ENCODE peak calls at places on chromosomes 16 and 17, in eight cellular contexts. One of them, this sample, is unnamed.

GRCh38 chr17:81517339-81518112 is 4.9 kb upstream of the ACTG1 start:
- DNase-seq in upper lobe of right lung: peak; percentile 62
- DNase-seq in AG09309: no peak
- DNase-seq in fibroblast of lung: peak; percentile 39
- DNase-seq in choroid plexus epithelial cell: no peak
- DNase-seq in left ventricle myocardium inferior: no peak
- DNase-seq in ascending aorta: no peak
- DNase-seq in A549: no peak
- DNase-seq in this sample: no peak

GRCh38 chr16:29198231-29198630 is 208.3 kb downstream of the NPIPB11 start:
- DNase-seq in fibroblast of lung: no peak
- DNase-seq in left ventricle myocardium inferior: no peak
- DNase-seq in A549: no peak
- DNase-seq in upper lobe of right lung: peak; percentile 6
- DNase-seq in ascending aorta: no peak
- DNase-seq in choroid plexus epithelial cell: no peak
- DNase-seq in AG09309: no peak
- DNase-seq in this sample: no peak

GRCh38 chr16:89860747-89861304 is 12.6 kb upstream of the TCF25 start:
- DNase-seq in ascending aorta: no peak
- DNase-seq in choroid plexus epithelial cell: peak; percentile 54
- DNase-seq in upper lobe of right lung: peak; percentile 84
- DNase-seq in left ventricle myocardium inferior: peak; percentile 50
- DNase-seq in fibroblast of lung: peak; percentile 10
- DNase-seq in A549: peak; percentile 91
- DNase-seq in AG09309: no peak
- DNase-seq in this sample: peak; percentile 32

GRCh38 chr17:37259030-37259735 is 116.6 kb upstream of the C17orf78 start:
- DNase-seq in left ventricle myocardium inferior: no peak
- DNase-seq in A549: no peak
- DNase-seq in fibroblast of lung: peak; percentile 86
- DNase-seq in upper lobe of right lung: no peak
- DNase-seq in ascending aorta: no peak
- DNase-seq in AG09309: no peak
- DNase-seq in choroid plexus epithelial cell: peak; percentile 67
- DNase-seq in this sample: no peak

GRCh38 chr16:56505174-56505573 is 14.7 kb downstream of the BBS2 start:
- DNase-seq in fibroblast of lung: peak; percentile 62
- DNase-seq in upper lobe of right lung: no peak
- DNase-seq in left ventricle myocardium inferior: no peak
- DNase-seq in AG09309: no peak
- DNase-seq in ascending aorta: no peak
- DNase-seq in A549: no peak
- DNase-seq in choroid plexus epithelial cell: no peak
- DNase-seq in this sample: no peak

GRCh38 chr17:74200112-74200511 is 3.4 kb upstream of the RPL38 start:
- DNase-seq in ascending aorta: no peak
- DNase-seq in fibroblast of lung: no peak
- DNase-seq in upper lobe of right lung: no peak
- DNase-seq in left ventricle myocardium inferior: no peak
- DNase-seq in A549: no peak
- DNase-seq in AG09309: no peak
- DNase-seq in choroid plexus epithelial cell: no peak
- DNase-seq in this sample: no peak

GRCh38 chr16:50259334-50260205 is 6.8 kb upstream of the ADCY7 start:
- DNase-seq in AG09309: no peak
- DNase-seq in ascending aorta: no peak
- DNase-seq in fibroblast of lung: peak; percentile 47
- DNase-seq in left ventricle myocardium inferior: peak; percentile 73
- DNase-seq in choroid plexus epithelial cell: peak; percentile 34
- DNase-seq in A549: no peak
- DNase-seq in upper lobe of right lung: peak; percentile 63
- DNase-seq in this sample: no peak

GRCh38 chr17:72421128-72422092 is 300.6 kb downstream of the SOX9 start:
- DNase-seq in AG09309: peak; percentile 74
- DNase-seq in A549: peak; percentile 99
- DNase-seq in choroid plexus epithelial cell: peak; percentile 95
- DNase-seq in upper lobe of right lung: no peak
- DNase-seq in left ventricle myocardium inferior: no peak
- DNase-seq in ascending aorta: no peak
- DNase-seq in fibroblast of lung: peak; percentile 99
- DNase-seq in this sample: peak; percentile 82

GRCh38 chr17:19009970-19010369 is 5.4 kb upstream of the FAM83G start:
- DNase-seq in upper lobe of right lung: no peak
- DNase-seq in AG09309: no peak
- DNase-seq in fibroblast of lung: no peak
- DNase-seq in A549: no peak
- DNase-seq in choroid plexus epithelial cell: no peak
- DNase-seq in left ventricle myocardium inferior: no peak
- DNase-seq in ascending aorta: no peak
- DNase-seq in this sample: no peak

GRCh38 chr17:45129426-45129939 is 2.8 kb downstream of the PLCD3 start:
- DNase-seq in AG09309: no peak
- DNase-seq in A549: no peak
- DNase-seq in upper lobe of right lung: no peak
- DNase-seq in fibroblast of lung: no peak
- DNase-seq in ascending aorta: no peak
- DNase-seq in choroid plexus epithelial cell: no peak
- DNase-seq in left ventricle myocardium inferior: peak; percentile 47
- DNase-seq in this sample: no peak

GRCh38 chr17:44113868-44114840 is 9.3 kb downstream of the HDAC5 start:
- DNase-seq in choroid plexus epithelial cell: no peak
- DNase-seq in upper lobe of right lung: no peak
- DNase-seq in left ventricle myocardium inferior: no peak
- DNase-seq in fibroblast of lung: no peak
- DNase-seq in ascending aorta: no peak
- DNase-seq in A549: no peak
- DNase-seq in AG09309: no peak
- DNase-seq in this sample: no peak

GRCh38 chr16:11497329-11497805 is 89.4 kb downstream of the LITAF start:
- DNase-seq in AG09309: peak; percentile 18
- DNase-seq in A549: peak; percentile 88
- DNase-seq in choroid plexus epithelial cell: peak; percentile 72
- DNase-seq in ascending aorta: peak; percentile 94
- DNase-seq in fibroblast of lung: peak; percentile 62
- DNase-seq in left ventricle myocardium inferior: peak; percentile 89
- DNase-seq in upper lobe of right lung: peak; percentile 93
- DNase-seq in this sample: peak; percentile 70

GRCh38 chr16:62213763-62214162 is 177.5 kb upstream of the CDH8 start:
- DNase-seq in fibroblast of lung: no peak
- DNase-seq in AG09309: no peak
- DNase-seq in A549: no peak
- DNase-seq in left ventricle myocardium inferior: no peak
- DNase-seq in upper lobe of right lung: no peak
- DNase-seq in ascending aorta: no peak
- DNase-seq in choroid plexus epithelial cell: no peak
- DNase-seq in this sample: no peak

GRCh38 chr16:88772871-88773811 is 11.9 kb downstream of the PIEZO1 start:
- DNase-seq in fibroblast of lung: peak; percentile 95
- DNase-seq in choroid plexus epithelial cell: peak; percentile 94
- DNase-seq in ascending aorta: peak; percentile 26
- DNase-seq in left ventricle myocardium inferior: peak; percentile 58
- DNase-seq in AG09309: peak; percentile 72
- DNase-seq in upper lobe of right lung: no peak
- DNase-seq in A549: no peak
- DNase-seq in this sample: no peak

GRCh38 chr16:49596119-49596518 is 222.5 kb downstream of the C16orf78 start:
- DNase-seq in fibroblast of lung: peak; percentile 39
- DNase-seq in A549: no peak
- DNase-seq in AG09309: no peak
- DNase-seq in choroid plexus epithelial cell: peak; percentile 70
- DNase-seq in ascending aorta: no peak
- DNase-seq in upper lobe of right lung: no peak
- DNase-seq in left ventricle myocardium inferior: no peak
- DNase-seq in this sample: no peak

GRCh38 chr17:50593321-50593720 is 32.8 kb downstream of the CACNA1G start:
- DNase-seq in fibroblast of lung: no peak
- DNase-seq in choroid plexus epithelial cell: no peak
- DNase-seq in A549: no peak
- DNase-seq in left ventricle myocardium inferior: peak; percentile 41
- DNase-seq in ascending aorta: no peak
- DNase-seq in upper lobe of right lung: peak; percentile 86
- DNase-seq in AG09309: no peak
- DNase-seq in this sample: no peak

GRCh38 chr17:5203178-5203907 is 11.7 kb upstream of the ZNF594 start:
- DNase-seq in A549: no peak
- DNase-seq in upper lobe of right lung: no peak
- DNase-seq in left ventricle myocardium inferior: no peak
- DNase-seq in AG09309: no peak
- DNase-seq in choroid plexus epithelial cell: no peak
- DNase-seq in ascending aorta: no peak
- DNase-seq in fibroblast of lung: peak; percentile 37
- DNase-seq in this sample: no peak

GRCh38 chr16:86477642-86478041 is 32.7 kb upstream of the FOXF1 start:
- DNase-seq in A549: no peak
- DNase-seq in ascending aorta: no peak
- DNase-seq in choroid plexus epithelial cell: peak; percentile 44
- DNase-seq in left ventricle myocardium inferior: no peak
- DNase-seq in fibroblast of lung: peak; percentile 69
- DNase-seq in upper lobe of right lung: no peak
- DNase-seq in AG09309: no peak
- DNase-seq in this sample: no peak

GRCh38 chr16:19858006-19858653 is 26.5 kb downstream of the GPRC5B start:
- DNase-seq in ascending aorta: no peak
- DNase-seq in fibroblast of lung: peak; percentile 80
- DNase-seq in AG09309: no peak
- DNase-seq in upper lobe of right lung: no peak
- DNase-seq in left ventricle myocardium inferior: no peak
- DNase-seq in A549: no peak
- DNase-seq in choroid plexus epithelial cell: peak; percentile 26
- DNase-seq in this sample: no peak

GRCh38 chr16:3754304-3754703 is 37.0 kb upstream of the TRAP1 start:
- DNase-seq in upper lobe of right lung: no peak
- DNase-seq in choroid plexus epithelial cell: peak; percentile 69
- DNase-seq in AG09309: no peak
- DNase-seq in fibroblast of lung: peak; percentile 71
- DNase-seq in ascending aorta: no peak
- DNase-seq in left ventricle myocardium inferior: no peak
- DNase-seq in A549: no peak
- DNase-seq in this sample: no peak

GRCh38 chr16:89495121-89495520 is 4.8 kb upstream of the ANKRD11 start:
- DNase-seq in choroid plexus epithelial cell: peak; percentile 75
- DNase-seq in AG09309: no peak
- DNase-seq in left ventricle myocardium inferior: no peak
- DNase-seq in upper lobe of right lung: no peak
- DNase-seq in A549: no peak
- DNase-seq in fibroblast of lung: peak; percentile 78
- DNase-seq in ascending aorta: no peak
- DNase-seq in this sample: no peak

GRCh38 chr17:49216953-49217650 is 6.6 kb downstream of the ABI3 start:
- DNase-seq in A549: no peak
- DNase-seq in fibroblast of lung: no peak
- DNase-seq in left ventricle myocardium inferior: peak; percentile 63
- DNase-seq in upper lobe of right lung: peak; percentile 82
- DNase-seq in ascending aorta: no peak
- DNase-seq in AG09309: no peak
- DNase-seq in choroid plexus epithelial cell: no peak
- DNase-seq in this sample: no peak
- H3K4me3 ChIP-seq in A549: no peak overlapping the region
- H3K4me3 ChIP-seq in fibroblast of lung: no peak overlapping the region
- H3K4me3 ChIP-seq in left ventricle myocardium inferior: peak overlapping the region; percentile 33
- H3K4me3 ChIP-seq in upper lobe of right lung: peak overlapping the region; percentile 8
- H3K4me3 ChIP-seq in ascending aorta: no peak overlapping the region
- H3K4me3 ChIP-seq in AG09309: no peak overlapping the region
- H3K4me3 ChIP-seq in choroid plexus epithelial cell: no peak overlapping the region
- H3K4me3 ChIP-seq in this sample: no peak overlapping the region

GRCh38 chr17:29162909-29163341 is 17.3 kb downstream of the MYO18A start:
- DNase-seq in AG09309: no peak
- DNase-seq in left ventricle myocardium inferior: no peak
- DNase-seq in upper lobe of right lung: no peak
- DNase-seq in fibroblast of lung: no peak
- DNase-seq in ascending aorta: no peak
- DNase-seq in A549: no peak
- DNase-seq in choroid plexus epithelial cell: no peak
- DNase-seq in this sample: no peak

GRCh38 chr17:29165800-29166506 is 14.2 kb downstream of the MYO18A start:
- DNase-seq in AG09309: no peak
- DNase-seq in ascending aorta: no peak
- DNase-seq in choroid plexus epithelial cell: no peak
- DNase-seq in upper lobe of right lung: no peak
- DNase-seq in left ventricle myocardium inferior: no peak
- DNase-seq in A549: no peak
- DNase-seq in fibroblast of lung: no peak
- DNase-seq in this sample: no peak

GRCh38 chr17:29165261-29165660 is 14.9 kb downstream of the MYO18A start:
- DNase-seq in fibroblast of lung: no peak
- DNase-seq in A549: no peak
- DNase-seq in left ventricle myocardium inferior: no peak
- DNase-seq in AG09309: no peak
- DNase-seq in ascending aorta: no peak
- DNase-seq in upper lobe of right lung: no peak
- DNase-seq in choroid plexus epithelial cell: no peak
- DNase-seq in this sample: no peak

GRCh38 chr17:29162082-29162908 is 17.9 kb downstream of the MYO18A start:
- DNase-seq in ascending aorta: no peak
- DNase-seq in A549: no peak
- DNase-seq in fibroblast of lung: no peak
- DNase-seq in choroid plexus epithelial cell: no peak
- DNase-seq in left ventricle myocardium inferior: no peak
- DNase-seq in AG09309: no peak
- DNase-seq in upper lobe of right lung: no peak
- DNase-seq in this sample: no peak

DNA sequence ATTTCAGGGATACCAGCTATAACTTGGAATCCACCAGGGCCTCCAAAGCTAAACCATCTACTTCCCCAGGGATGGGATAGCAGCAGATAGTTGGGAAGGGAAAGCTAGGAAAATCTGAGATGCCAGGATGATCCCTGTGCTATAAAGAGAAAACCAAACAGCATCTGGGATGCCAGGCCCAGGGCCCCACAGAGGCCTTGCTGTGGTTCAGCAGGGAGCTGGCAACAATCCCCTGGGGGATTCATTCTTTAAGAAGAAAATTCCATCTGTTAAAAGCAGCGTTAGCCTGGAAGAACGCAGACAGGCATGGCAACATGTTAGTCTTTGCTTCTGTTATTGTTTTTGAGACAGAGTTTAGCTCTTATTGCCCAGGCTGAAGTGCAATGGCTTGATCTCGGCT is 16.6 kb downstream of the MYO18A start:
- DNase-seq in fibroblast of lung: no peak
- DNase-seq in left ventricle myocardium inferior: no peak
- DNase-seq in AG09309: no peak
- DNase-seq in A549: no peak
- DNase-seq in ascending aorta: no peak
- DNase-seq in choroid plexus epithelial cell: no peak
- DNase-seq in upper lobe of right lung: no peak
- DNase-seq in this sample: no peak
- H3K4me3 ChIP-seq in fibroblast of lung: no peak overlapping the region
- H3K4me3 ChIP-seq in left ventricle myocardium inferior: no peak overlapping the region
- H3K4me3 ChIP-seq in AG09309: no peak overlapping the region
- H3K4me3 ChIP-seq in A549: no peak overlapping the region
- H3K4me3 ChIP-seq in ascending aorta: no peak overlapping the region
- H3K4me3 ChIP-seq in choroid plexus epithelial cell: no peak overlapping the region
- H3K4me3 ChIP-seq in upper lobe of right lung: no peak overlapping the region
- H3K4me3 ChIP-seq in this sample: no peak overlapping the region

GRCh38 chr17:9148908-9149536 is 127.7 kb downstream of the NTN1 start:
- DNase-seq in left ventricle myocardium inferior: no peak
- DNase-seq in upper lobe of right lung: no peak
- DNase-seq in AG09309: no peak
- DNase-seq in fibroblast of lung: no peak
- DNase-seq in ascending aorta: no peak
- DNase-seq in A549: no peak
- DNase-seq in choroid plexus epithelial cell: no peak
- DNase-seq in this sample: no peak
- H3K4me3 ChIP-seq in left ventricle myocardium inferior: no peak overlapping the region
- H3K4me3 ChIP-seq in upper lobe of right lung: no peak overlapping the region
- H3K4me3 ChIP-seq in AG09309: no peak overlapping the region
- H3K4me3 ChIP-seq in fibroblast of lung: no peak overlapping the region
- H3K4me3 ChIP-seq in ascending aorta: no peak overlapping the region
- H3K4me3 ChIP-seq in A549: no peak overlapping the region
- H3K4me3 ChIP-seq in choroid plexus epithelial cell: no peak overlapping the region
- H3K4me3 ChIP-seq in this sample: no peak overlapping the region

GRCh38 chr17:68794636-68795503 is 160.3 kb downstream of the ABCA8 start:
- DNase-seq in choroid plexus epithelial cell: peak; percentile 82
- DNase-seq in ascending aorta: no peak
- DNase-seq in A549: no peak
- DNase-seq in left ventricle myocardium inferior: peak; percentile 55
- DNase-seq in AG09309: no peak
- DNase-seq in upper lobe of right lung: no peak
- DNase-seq in fibroblast of lung: peak; percentile 24
- DNase-seq in this sample: no peak
- H3K4me3 ChIP-seq in choroid plexus epithelial cell: peak overlapping the region; percentile 9
- H3K4me3 ChIP-seq in ascending aorta: peak overlapping the region; percentile 14
- H3K4me3 ChIP-seq in A549: no peak overlapping the region
- H3K4me3 ChIP-seq in left ventricle myocardium inferior: peak overlapping the region; percentile 9
- H3K4me3 ChIP-seq in AG09309: no peak overlapping the region
- H3K4me3 ChIP-seq in upper lobe of right lung: peak overlapping the region; percentile 27
- H3K4me3 ChIP-seq in fibroblast of lung: peak overlapping the region; percentile 32
- H3K4me3 ChIP-seq in this sample: no peak overlapping the region

This sample was measured in Panc1.